ENCODE peak calls at places on chromosome 7, in seven cellular contexts. One of them, this sample, is unnamed.
A peak's percentile ranks its signal among the peaks of the same experiment; 100 is the strongest.

GRCh38 chr7:44470628-44471245 is 19.7 kb downstream of the NUDCD3 start:
- DNase-seq in aorta: no peak
- DNase-seq in left colon: no peak
- DNase-seq in neural progenitor cell: no peak
- DNase-seq in activated T-cell treated with anti-CD3 and anti-CD28 coated beads for 1 hour: no peak
- DNase-seq in NCI-H2107: no peak
- DNase-seq in NAMALWA: no peak
- DNase-seq in this sample: no peak

GRCh38 chr7:151579642-151580041 is 59.9 kb upstream of the RHEB start:
- DNase-seq in neural progenitor cell: no peak
- DNase-seq in aorta: no peak
- DNase-seq in left colon: no peak
- DNase-seq in NAMALWA: no peak
- DNase-seq in NCI-H2107: no peak
- DNase-seq in activated T-cell treated with anti-CD3 and anti-CD28 coated beads for 1 hour: no peak
- DNase-seq in this sample: no peak

GRCh38 chr7:4934419-4935025 is 24.5 kb downstream of the MMD2 start:
- DNase-seq in NCI-H2107: no peak
- DNase-seq in activated T-cell treated with anti-CD3 and anti-CD28 coated beads for 1 hour: no peak
- DNase-seq in neural progenitor cell: no peak
- DNase-seq in NAMALWA: no peak
- DNase-seq in left colon: no peak
- DNase-seq in aorta: no peak
- DNase-seq in this sample: no peak

GRCh38 chr7:133794490-133794889 is 332.6 kb upstream of the LRGUK start:
- DNase-seq in NCI-H2107: no peak
- DNase-seq in activated T-cell treated with anti-CD3 and anti-CD28 coated beads for 1 hour: no peak
- DNase-seq in NAMALWA: no peak
- DNase-seq in aorta: no peak
- DNase-seq in left colon: no peak
- DNase-seq in neural progenitor cell: no peak
- DNase-seq in this sample: no peak

GRCh38 chr7:116258734-116259133 is 48.4 kb downstream of the TES start:
- DNase-seq in aorta: no peak
- DNase-seq in NAMALWA: peak; percentile 71
- DNase-seq in activated T-cell treated with anti-CD3 and anti-CD28 coated beads for 1 hour: no peak
- DNase-seq in left colon: no peak
- DNase-seq in NCI-H2107: no peak
- DNase-seq in neural progenitor cell: peak; percentile 52
- DNase-seq in this sample: no peak

GRCh38 chr7:97555845-97556431 is 175.9 kb upstream of the TAC1 start:
- DNase-seq in left colon: no peak
- DNase-seq in activated T-cell treated with anti-CD3 and anti-CD28 coated beads for 1 hour: no peak
- DNase-seq in NAMALWA: no peak
- DNase-seq in NCI-H2107: peak; percentile 35
- DNase-seq in aorta: no peak
- DNase-seq in neural progenitor cell: peak; percentile 3
- DNase-seq in this sample: no peak

GRCh38 chr7:41984888-41985287 is 252.1 kb downstream of the GLI3 start:
- DNase-seq in left colon: no peak
- DNase-seq in activated T-cell treated with anti-CD3 and anti-CD28 coated beads for 1 hour: no peak
- DNase-seq in neural progenitor cell: no peak
- DNase-seq in NCI-H2107: no peak
- DNase-seq in NAMALWA: no peak
- DNase-seq in aorta: no peak
- DNase-seq in this sample: no peak

GRCh38 chr7:3910041-3910440 is 609.0 kb downstream of the SDK1 start:
- DNase-seq in left colon: no peak
- DNase-seq in NCI-H2107: no peak
- DNase-seq in neural progenitor cell: peak; percentile 56
- DNase-seq in aorta: no peak
- DNase-seq in activated T-cell treated with anti-CD3 and anti-CD28 coated beads for 1 hour: no peak
- DNase-seq in NAMALWA: no peak
- DNase-seq in this sample: no peak